ENCODE peak calls at places on chromosome 6, in four cellular contexts. One of them, this sample, is unnamed.

GRCh38 chr6:42390228-42390934 is 61.3 kb downstream of the TRERF1 start:
- DNase-seq in MM.1S: no peak
- DNase-seq in AG04450: no peak
- DNase-seq in breast epithelium: no peak
- DNase-seq in this sample: no peak

GRCh38 chr6:56992703-56993102 is 37.8 kb downstream of the BEND6 start:
- DNase-seq in AG04450: no peak
- DNase-seq in MM.1S: no peak
- DNase-seq in breast epithelium: no peak
- DNase-seq in this sample: no peak

GRCh38 chr6:169220068-169220964 is 33.3 kb downstream of the THBS2 start:
- DNase-seq in MM.1S: no peak
- DNase-seq in breast epithelium: no peak
- DNase-seq in AG04450: no peak
- DNase-seq in this sample: no peak

GRCh38 chr6:3751730-3752537 is 421 bp upstream of the PXDC1 start:
- DNase-seq in breast epithelium: peak
- DNase-seq in MM.1S: peak
- DNase-seq in AG04450: peak
- DNase-seq in this sample: peak

GRCh38 chr6:157372501-157373280 is 8.3 kb upstream of the ZDHHC14 start:
- DNase-seq in AG04450: no peak
- DNase-seq in breast epithelium: no peak
- DNase-seq in MM.1S: no peak
- DNase-seq in this sample: no peak

GRCh38 chr6:122789862-122790739 is 1.0 kb downstream of the SMPDL3A start:
- DNase-seq in MM.1S: peak
- DNase-seq in AG04450: no peak
- DNase-seq in breast epithelium: peak
- DNase-seq in this sample: no peak

GRCh38 chr6:121434037-121434770 is 1.2 kb upstream of the GJA1 start:
- DNase-seq in MM.1S: no peak
- DNase-seq in breast epithelium: no peak
- DNase-seq in AG04450: no peak
- DNase-seq in this sample: no peak

GRCh38 chr6:159692303-159693127 is 526 bp downstream of the SOD2 start:
- DNase-seq in MM.1S: peak
- DNase-seq in AG04450: no peak
- DNase-seq in breast epithelium: peak
- DNase-seq in this sample: no peak

GRCh38 chr6:41713650-41714291 is 21.6 kb downstream of the TFEB start:
- DNase-seq in MM.1S: no peak
- DNase-seq in AG04450: no peak
- DNase-seq in breast epithelium: no peak
- DNase-seq in this sample: no peak

GRCh38 chr6:6315660-6316059 is 4.8 kb downstream of the F13A1 start:
- DNase-seq in breast epithelium: peak
- DNase-seq in AG04450: no peak
- DNase-seq in MM.1S: peak
- DNase-seq in this sample: peak

GRCh38 chr6:93621400-93621799 is 202.0 kb upstream of the EPHA7 start:
- DNase-seq in MM.1S: no peak
- DNase-seq in breast epithelium: no peak
- DNase-seq in AG04450: no peak
- DNase-seq in this sample: no peak

GRCh38 chr6:101146389-101146788 is 247.1 kb upstream of the GRIK2 start:
- DNase-seq in breast epithelium: no peak
- DNase-seq in MM.1S: no peak
- DNase-seq in AG04450: no peak
- DNase-seq in this sample: no peak

GRCh38 chr6:166553563-166554271 is 32.8 kb downstream of the RAMACL start:
- DNase-seq in AG04450: peak
- DNase-seq in breast epithelium: no peak
- DNase-seq in MM.1S: no peak
- DNase-seq in this sample: no peak

GRCh38 chr6:138601128-138601527 is 101.8 kb upstream of the NHSL1 start:
- DNase-seq in AG04450: no peak
- DNase-seq in MM.1S: no peak
- DNase-seq in breast epithelium: no peak
- DNase-seq in this sample: no peak

GRCh38 chr6:29926081-29926794 is 16.1 kb upstream of the HLA-A start:
- DNase-seq in AG04450: no peak
- DNase-seq in breast epithelium: no peak
- DNase-seq in MM.1S: no peak
- DNase-seq in this sample: no peak

GRCh38 chr6:139955366-139956155 is 581.1 kb upstream of the CITED2 start:
- DNase-seq in breast epithelium: no peak
- DNase-seq in AG04450: no peak
- DNase-seq in MM.1S: no peak
- DNase-seq in this sample: no peak

GRCh38 chr6:6772751-6773150 is 184.2 kb downstream of the LY86 start:
- DNase-seq in breast epithelium: no peak
- DNase-seq in MM.1S: no peak
- DNase-seq in AG04450: no peak
- DNase-seq in this sample: no peak

GRCh38 chr6:845581-845980 is 152.6 kb upstream of the EXOC2 start:
- DNase-seq in AG04450: no peak
- DNase-seq in MM.1S: no peak
- DNase-seq in breast epithelium: no peak
- DNase-seq in this sample: no peak

GRCh38 chr6:166032366-166033171 is 135.1 kb downstream of the TBXT start:
- DNase-seq in AG04450: peak
- DNase-seq in breast epithelium: no peak
- DNase-seq in MM.1S: no peak
- DNase-seq in this sample: no peak

GRCh38 chr6:6748001-6748400 is 159.5 kb downstream of the LY86 start:
- DNase-seq in AG04450: no peak
- DNase-seq in MM.1S: no peak
- DNase-seq in breast epithelium: no peak
- DNase-seq in this sample: no peak

GRCh38 chr6:132334517-132334876 is 66.8 kb downstream of the MOXD1 start:
- DNase-seq in breast epithelium: no peak
- DNase-seq in MM.1S: no peak
- DNase-seq in AG04450: no peak
- DNase-seq in this sample: no peak

DNA sequence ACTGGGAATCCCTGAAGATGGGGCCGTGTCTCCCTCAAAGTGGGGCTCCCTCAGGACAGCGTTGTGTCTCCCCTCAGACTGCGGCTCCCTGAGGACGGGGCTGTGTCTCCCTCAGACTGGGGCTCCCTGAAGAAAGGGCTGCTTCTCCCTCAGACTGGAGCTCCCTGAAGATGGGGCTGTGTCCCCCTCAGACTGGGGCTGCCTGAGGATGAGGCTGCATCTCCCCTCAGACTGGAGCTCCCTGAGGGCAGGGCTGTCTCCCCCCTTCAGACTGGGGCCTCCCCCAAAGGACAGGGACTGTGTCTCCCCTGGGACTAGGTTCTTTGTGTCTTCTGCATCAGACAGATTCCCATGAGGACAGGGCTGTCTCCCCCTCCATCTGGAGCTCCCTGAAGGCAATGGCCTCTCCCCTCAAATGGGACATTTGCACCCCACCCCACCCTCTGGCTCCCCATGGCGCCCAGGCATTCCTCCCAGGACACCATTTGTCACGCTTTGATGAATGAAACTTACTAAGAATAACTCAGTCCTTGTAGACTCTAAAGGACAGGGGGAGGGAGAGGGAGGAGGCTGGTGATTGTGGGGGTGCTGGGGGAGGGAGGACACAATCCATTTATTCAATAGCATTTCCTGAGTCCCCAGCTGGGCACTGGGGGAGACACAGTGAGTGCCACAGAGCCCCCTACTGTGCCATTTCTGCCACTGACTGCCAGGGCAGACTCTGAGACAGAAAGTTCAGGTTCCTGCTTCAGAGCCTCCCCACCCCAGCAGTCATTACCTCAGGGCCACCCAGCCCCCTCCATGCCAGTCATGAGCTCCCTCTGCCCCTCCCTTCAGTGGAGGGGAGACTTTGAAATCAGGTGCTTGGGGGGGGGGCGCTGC is 122.4 kb downstream of the MRPL14 start:
- DNase-seq in MM.1S: no peak
- DNase-seq in breast epithelium: no peak
- DNase-seq in AG04450: no peak
- DNase-seq in this sample: no peak
- TF ChIP-seq CTCF in MM.1S: peak
- TF ChIP-seq CTCF in breast epithelium: no peak
- TF ChIP-seq CTCF in AG04450: peak
- TF ChIP-seq CTCF in this sample: no peak

GRCh38 chr6:106612956-106613516 is 16.3 kb downstream of the RTN4IP1 start:
- DNase-seq in AG04450: no peak
- DNase-seq in MM.1S: no peak
- DNase-seq in breast epithelium: no peak
- DNase-seq in this sample: no peak

GRCh38 chr6:106613590-106613989 is 15.7 kb downstream of the RTN4IP1 start:
- DNase-seq in MM.1S: no peak
- DNase-seq in breast epithelium: no peak
- DNase-seq in AG04450: no peak
- DNase-seq in this sample: no peak

GRCh38 chr6:106609699-106610098 is 19.6 kb downstream of the RTN4IP1 start:
- DNase-seq in breast epithelium: no peak
- DNase-seq in AG04450: no peak
- DNase-seq in MM.1S: no peak
- DNase-seq in this sample: no peak

GRCh38 chr6:106611030-106611429 is 18.3 kb downstream of the RTN4IP1 start:
- DNase-seq in MM.1S: no peak
- DNase-seq in AG04450: no peak
- DNase-seq in breast epithelium: no peak
- DNase-seq in this sample: no peak

DNA sequence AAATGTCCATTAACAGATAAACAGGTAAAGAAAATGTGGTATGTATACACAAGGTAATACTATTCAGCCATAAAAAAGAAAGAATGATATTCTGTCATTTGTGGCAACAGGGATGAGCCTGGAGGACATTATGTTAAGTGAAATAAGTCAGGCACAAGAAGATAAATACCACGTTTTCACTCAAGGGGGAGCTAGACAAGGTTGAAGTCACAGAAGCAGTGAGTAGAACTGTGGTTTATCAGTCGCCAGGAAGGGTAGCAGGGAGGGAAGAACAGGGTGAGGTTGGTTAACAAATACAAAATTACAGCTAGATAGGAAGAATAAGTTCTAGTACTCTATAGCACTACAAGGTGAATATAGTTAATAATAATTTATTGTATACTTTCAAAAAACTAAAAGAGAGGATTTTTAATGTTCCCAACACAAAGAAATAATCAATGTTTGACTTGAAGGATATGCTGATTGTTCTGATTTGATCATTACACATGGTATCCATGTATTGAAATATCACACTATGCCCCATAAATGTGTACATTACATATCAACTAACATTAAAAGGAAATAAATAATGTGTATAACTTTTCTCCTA is 21.1 kb downstream of the RTN4IP1 start:
- DNase-seq in MM.1S: peak
- DNase-seq in breast epithelium: no peak
- DNase-seq in AG04450: no peak
- DNase-seq in this sample: no peak
- TF ChIP-seq CTCF in MM.1S: peak
- TF ChIP-seq CTCF in breast epithelium: peak
- TF ChIP-seq CTCF in AG04450: peak
- TF ChIP-seq CTCF in this sample: no peak

DNA sequence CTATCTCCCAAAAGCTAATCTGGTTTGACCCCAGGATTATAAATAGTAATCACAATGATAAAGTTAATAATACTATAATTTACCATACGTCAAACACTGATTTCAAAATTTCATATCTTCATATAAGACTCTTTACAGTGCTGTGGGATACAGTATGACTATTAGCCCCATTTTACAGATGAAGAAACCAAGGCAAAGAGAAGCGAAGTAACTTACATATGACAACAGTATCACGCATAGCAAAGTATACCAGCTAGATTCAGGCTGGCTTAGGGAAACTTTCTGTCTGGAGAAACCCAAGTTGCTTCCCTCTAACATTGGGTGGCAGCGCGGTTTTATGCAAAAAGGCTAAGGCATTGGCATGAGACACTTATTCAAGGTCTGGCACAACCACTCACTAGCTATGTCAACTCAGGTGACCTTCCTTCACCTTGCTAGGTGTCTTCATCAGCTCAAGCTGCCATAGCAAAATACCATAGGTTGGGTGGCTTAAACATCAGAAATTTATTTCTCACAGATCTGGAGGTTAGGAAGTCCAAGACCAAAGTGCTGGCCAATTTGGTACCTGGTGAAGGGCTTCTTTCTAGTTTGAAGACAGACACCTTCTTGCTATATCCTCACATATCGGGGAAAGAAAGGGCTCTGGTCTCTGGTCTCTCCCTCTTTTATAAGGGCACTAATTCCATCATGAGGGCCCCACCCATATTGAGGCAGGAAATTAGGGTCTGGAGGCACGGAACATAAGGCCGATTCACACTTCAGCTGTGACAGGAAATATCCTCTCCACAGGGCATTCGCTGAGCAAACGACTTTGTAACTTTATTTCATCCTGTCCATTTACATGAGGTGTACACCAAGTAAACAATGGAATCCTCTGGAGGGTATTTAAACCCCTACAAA is 22.4 kb upstream of the UTRN start:
- DNase-seq in breast epithelium: no peak
- DNase-seq in AG04450: no peak
- DNase-seq in MM.1S: no peak
- DNase-seq in this sample: no peak
- TF ChIP-seq CTCF in breast epithelium: no peak
- TF ChIP-seq CTCF in AG04450: no peak
- TF ChIP-seq CTCF in MM.1S: no peak
- TF ChIP-seq CTCF in this sample: no peak

GRCh38 chr6:148971027-148971927 is 224.4 kb downstream of the UST start:
- DNase-seq in breast epithelium: no peak
- DNase-seq in MM.1S: no peak
- DNase-seq in AG04450: no peak
- DNase-seq in this sample: no peak

GRCh38 chr6:148974351-148974750 is 227.5 kb downstream of the UST start:
- DNase-seq in AG04450: no peak
- DNase-seq in breast epithelium: no peak
- DNase-seq in MM.1S: no peak
- DNase-seq in this sample: no peak

GRCh38 chr6:148972481-148972880 is 225.7 kb downstream of the UST start:
- DNase-seq in MM.1S: peak
- DNase-seq in breast epithelium: peak
- DNase-seq in AG04450: no peak
- DNase-seq in this sample: no peak

GRCh38 chr6:148969679-148970078 is 222.8 kb downstream of the UST start:
- DNase-seq in breast epithelium: no peak
- DNase-seq in MM.1S: no peak
- DNase-seq in AG04450: peak
- DNase-seq in this sample: no peak

GRCh38 chr6:148973809-148974208 is 227.0 kb downstream of the UST start:
- DNase-seq in breast epithelium: no peak
- DNase-seq in AG04450: no peak
- DNase-seq in MM.1S: no peak
- DNase-seq in this sample: no peak
- TF ChIP-seq CTCF in breast epithelium: no peak
- TF ChIP-seq CTCF in AG04450: peak
- TF ChIP-seq CTCF in MM.1S: no peak
- TF ChIP-seq CTCF in this sample: no peak

DNA sequence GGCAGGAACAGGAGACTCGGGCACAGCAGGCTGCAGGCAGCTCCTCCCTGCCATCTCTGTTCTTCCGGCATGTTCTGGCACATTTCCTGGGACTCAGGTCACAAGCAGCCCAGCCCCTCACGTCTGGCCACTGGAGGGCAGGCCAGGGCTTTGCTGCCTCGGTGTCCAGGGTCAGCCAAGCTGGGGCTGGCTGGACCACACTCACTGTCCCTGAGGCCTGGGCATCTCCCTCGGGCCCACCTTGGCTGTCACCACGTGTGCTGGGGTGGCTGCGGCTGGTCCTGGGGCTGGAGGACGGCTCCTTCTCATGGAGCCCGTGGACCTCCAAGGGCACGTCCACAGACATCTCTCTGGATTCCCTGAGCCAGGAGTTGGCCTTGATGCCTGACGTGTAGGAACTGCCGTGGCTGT is 18.5 kb downstream of the FRMD1 start:
- DNase-seq in MM.1S: no peak
- DNase-seq in breast epithelium: peak
- DNase-seq in AG04450: peak
- DNase-seq in this sample: no peak
- TF ChIP-seq CTCF in MM.1S: no peak
- TF ChIP-seq CTCF in breast epithelium: no peak
- TF ChIP-seq CTCF in AG04450: peak
- TF ChIP-seq CTCF in this sample: no peak

This sample was measured in omental fat pad.